ENCODE peak calls at places on chromosomes 1 and 21, in seven cellular contexts. A, N, L, Y, F, C and O are unnamed samples.

GRCh38 chr1:55073187-55073916 is 34.0 kb downstream of the PCSK9 start:
- DNase-seq in L (no peak), N (no peak), A (no peak), C (no peak), Y (no peak), F (no peak), O (no peak)

GRCh38 chr1:234777850-234778214 is 167.9 kb upstream of the IRF2BP2 start:
- DNase-seq in F (no peak), N (no peak), Y (no peak), C (no peak), L (no peak), A (no peak), O (no peak)

GRCh38 chr1:231605389-231606100 is 21.0 kb upstream of the DISC1 start:
- DNase-seq in F (no peak), C (no peak), L (no peak), A (no peak), Y (no peak), N (no peak), O (no peak)

GRCh38 chr1:55718758-55719671 is 503.9 kb upstream of the USP24 start:
- DNase-seq in F (peak), N (peak), L (peak), A (peak), Y (no peak), C (peak), O (no peak)

GRCh38 chr1:55081905-55082296 is 42.6 kb downstream of the PCSK9 start:
- DNase-seq in C (no peak), N (no peak), F (no peak), A (peak), L (peak), Y (no peak), O (no peak)

GRCh38 chr1:167344112-167344511 is 123.4 kb downstream of the POU2F1 start:
- DNase-seq in N (no peak), A (peak), Y (no peak), F (no peak), C (no peak), L (peak), O (no peak)

GRCh38 chr1:38508272-38508671 is 351.3 kb downstream of the RRAGC start:
- DNase-seq in A (no peak), Y (no peak), L (no peak), N (peak), F (no peak), C (no peak), O (no peak)

GRCh38 chr1:36411674-36412648 is 14.3 kb upstream of the LSM10 start:
- DNase-seq in A (peak), F (peak), C (peak), N (peak), L (peak), Y (no peak), O (no peak)

GRCh38 chr1:177913762-177914540 is 55.9 kb downstream of the SEC16B start:
- DNase-seq in F (peak), N (peak), C (no peak), L (peak), Y (peak), A (peak), O (peak)

GRCh38 chr1:157363660-157364140 is 188.6 kb downstream of the FCRL5 start:
- DNase-seq in A (peak), Y (peak), L (peak), F (peak), C (peak), N (peak), O (no peak)

GRCh38 chr1:58699011-58699762 is 675 bp downstream of the MYSM1 start:
- DNase-seq in C (no peak), F (no peak), A (no peak), N (peak), Y (no peak), L (no peak), O (no peak)

GRCh38 chr1:6118415-6118814 is 61.7 kb downstream of the CHD5 start:
- DNase-seq in L (no peak), Y (no peak), N (no peak), A (peak), F (no peak), C (no peak), O (no peak)

GRCh38 chr1:200890818-200891773 is 3.6 kb upstream of the INAVA start:
- DNase-seq in F (peak), C (peak), L (peak), N (peak), Y (peak), A (peak), O (peak)

GRCh38 chr1:170593612-170594011 is 61.6 kb downstream of the GORAB start:
- DNase-seq in F (no peak), A (no peak), Y (no peak), N (no peak), L (no peak), C (no peak), O (no peak)

GRCh38 chr1:224173523-224173922 is 9.5 kb upstream of the DEGS1 start:
- DNase-seq in C (no peak), A (no peak), L (no peak), Y (no peak), N (no peak), F (no peak), O (no peak)

GRCh38 chr1:201245082-201245481 is 38.2 kb upstream of the PKP1 start:
- DNase-seq in F (no peak), A (no peak), Y (no peak), N (no peak), C (no peak), L (no peak), O (no peak)

GRCh38 chr1:160127865-160128523 is 12.4 kb downstream of the ATP1A2 start:
- DNase-seq in A (peak), C (no peak), L (peak), F (no peak), Y (no peak), N (no peak), O (no peak)

GRCh38 chr1:194975913-194976312 is 1632.3 kb downstream of the KCNT2 start:
- DNase-seq in N (no peak), A (peak), Y (no peak), C (no peak), L (no peak), F (no peak), O (no peak)

GRCh38 chr21:45109831-45110492 is 35.6 kb downstream of the ADARB1 start:
- DNase-seq in Y (no peak), A (no peak), C (no peak), L (peak), N (no peak), F (no peak), O (no peak)

GRCh38 chr21:36859744-36860501 is 106.5 kb downstream of the HLCS start:
- DNase-seq in F (peak), N (peak), L (peak), Y (peak), A (peak), C (peak), O (no peak)

GRCh38 chr1:204858381-204858821 is 12.3 kb upstream of the NFASC start:
- DNase-seq in C (no peak), F (no peak), L (no peak), N (no peak), Y (no peak), A (no peak), O (peak)

GRCh38 chr1:223718850-223719249 is 6.5 kb downstream of the CAPN2 start:
- DNase-seq in A (peak), F (peak), L (no peak), Y (no peak), N (peak), C (peak), O (no peak)

GRCh38 chr1:186812560-186812959 is 16.2 kb upstream of the PLA2G4A start:
- DNase-seq in Y (no peak), F (no peak), C (no peak), L (no peak), A (peak), N (no peak), O (no peak)

GRCh38 chr1:228735871-228736586 is 750 bp downstream of the RHOU start:
- DNase-seq in L (peak), C (peak), A (peak), N (peak), F (peak), Y (peak), O (no peak)

GRCh38 chr1:29890201-29890959 is 654.1 kb downstream of the PTPRU start:
- DNase-seq in C (no peak), Y (no peak), F (no peak), A (no peak), L (no peak), N (no peak), O (no peak)

GRCh38 chr1:47751188-47751587 is 246.0 kb downstream of the TRABD2B start:
- DNase-seq in F (no peak), A (no peak), N (no peak), Y (no peak), L (no peak), C (no peak), O (no peak)

GRCh38 chr1:198462365-198463025 is 78.0 kb downstream of the ATP6V1G3 start:
- DNase-seq in L (no peak), Y (no peak), A (peak), N (no peak), F (no peak), C (peak), O (no peak)

GRCh38 chr1:18109756-18110597 is 2.4 kb downstream of the IGSF21 start:
- DNase-seq in N (peak), C (no peak), Y (peak), L (no peak), A (no peak), F (peak), O (no peak)

GRCh38 chr1:74161494-74161893 is 36.5 kb downstream of the LRRIQ3 start:
- DNase-seq in Y (no peak), A (peak), F (no peak), N (no peak), C (no peak), L (peak), O (no peak)

GRCh38 chr1:178932552-178932906 is 61.7 kb upstream of the ANGPTL1 start:
- DNase-seq in N (no peak), A (no peak), L (no peak), Y (no peak), F (no peak), C (no peak), O (no peak)

GRCh38 chr1:5551274-5551966 is 440.8 kb downstream of the NPHP4 start:
- DNase-seq in C (no peak), F (no peak), A (no peak), N (no peak), Y (no peak), L (no peak), O (no peak)

GRCh38 chr1:25715888-25716287 is 84.1 kb upstream of the SELENON start:
- DNase-seq in F (no peak), Y (no peak), C (no peak), L (no peak), N (peak), A (no peak), O (no peak)

GRCh38 chr1:66533804-66534745 is at the start of gene SGIP1:
- DNase-seq in A (peak), N (peak), Y (peak), L (peak), F (peak), C (peak), O (peak)

GRCh38 chr1:9278114-9278513 is 14.6 kb upstream of the SPSB1 start:
- DNase-seq in N (no peak), Y (no peak), F (no peak), C (no peak), L (no peak), A (no peak), O (no peak)

GRCh38 chr21:33101300-33102005 is 31.5 kb downstream of the OLIG1 start:
- DNase-seq in N (no peak), L (no peak), C (peak), Y (no peak), A (no peak), F (peak), O (no peak)

GRCh38 chr1:37682334-37682987 is 9.9 kb upstream of the CDCA8 start:
- DNase-seq in N (peak), C (peak), Y (peak), L (peak), A (peak), F (peak), O (peak)

GRCh38 chr1:1215266-1215676 is 1.3 kb upstream of the TNFRSF4 start:
- DNase-seq in Y (no peak), N (no peak), F (no peak), C (no peak), A (peak), L (peak), O (no peak)
- H3K27ac ChIP-seq in Y (no peak), N (no peak), F (no peak), C (no peak), A (no peak), L (no peak), O (no peak)

GRCh38 chr1:11537380-11537764 is 58.4 kb downstream of the DISP3 start:
- DNase-seq in Y (no peak), C (no peak), L (no peak), A (no peak), F (no peak), N (no peak), O (no peak)

GRCh38 chr1:11539850-11540772 is 61.2 kb downstream of the DISP3 start:
- DNase-seq in L (no peak), F (no peak), N (no peak), C (peak), A (no peak), Y (no peak), O (no peak)

GRCh38 chr1:11537854-11538591 is 59.1 kb downstream of the DISP3 start:
- DNase-seq in N (peak), Y (no peak), A (no peak), L (no peak), F (no peak), C (no peak), O (no peak)

GRCh38 chr1:11540773-11541160 is 61.8 kb downstream of the DISP3 start:
- DNase-seq in A (no peak), C (peak), Y (no peak), L (no peak), F (no peak), N (no peak), O (no peak)

DNA sequence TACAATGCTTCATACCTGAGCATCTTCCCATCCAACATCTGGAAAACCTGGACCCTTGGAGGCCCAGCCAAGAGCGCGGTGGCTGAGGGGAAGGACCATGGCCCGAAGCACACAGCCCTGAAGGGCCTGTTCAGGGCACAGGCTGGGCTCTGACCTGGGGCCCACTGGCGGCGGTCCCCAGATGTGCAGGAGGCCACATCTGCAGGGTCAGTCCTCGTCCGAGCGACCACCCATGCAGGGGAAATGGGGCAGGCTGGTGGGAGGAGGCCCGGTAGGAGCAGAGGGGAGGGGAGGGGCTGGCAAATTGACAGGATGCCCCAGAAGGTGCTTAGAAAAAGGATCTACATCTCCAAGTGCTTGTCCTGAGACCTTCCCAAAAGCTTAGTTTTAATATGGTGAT is 59.9 kb downstream of the DISP3 start:
- DNase-seq in Y (no peak), L (no peak), N (no peak), C (no peak), F (no peak), A (no peak), O (no peak)
- H3K4ac ChIP-seq in Y (no peak), L (no peak), N (no peak), C (no peak), F (no peak), A (no peak), O (no peak)

GRCh38 chr1:237183963-237184540 is 142.1 kb downstream of the RYR2 start:
- DNase-seq in L (no peak), N (peak), C (no peak), Y (no peak), A (no peak), F (peak), O (no peak)
- H3K27ac ChIP-seq in L (no peak), N (no peak), C (no peak), Y (no peak), A (no peak), F (no peak), O (no peak)

GRCh38 chr1:199780948-199781347 is 246.6 kb upstream of the NR5A2 start:
- DNase-seq in F (no peak), Y (no peak), L (peak), N (no peak), C (no peak), A (peak), O (no peak)
- H3K4ac ChIP-seq in F (no peak), Y (no peak), L (no peak), N (no peak), C (no peak), A (no peak), O (no peak)

DNA sequence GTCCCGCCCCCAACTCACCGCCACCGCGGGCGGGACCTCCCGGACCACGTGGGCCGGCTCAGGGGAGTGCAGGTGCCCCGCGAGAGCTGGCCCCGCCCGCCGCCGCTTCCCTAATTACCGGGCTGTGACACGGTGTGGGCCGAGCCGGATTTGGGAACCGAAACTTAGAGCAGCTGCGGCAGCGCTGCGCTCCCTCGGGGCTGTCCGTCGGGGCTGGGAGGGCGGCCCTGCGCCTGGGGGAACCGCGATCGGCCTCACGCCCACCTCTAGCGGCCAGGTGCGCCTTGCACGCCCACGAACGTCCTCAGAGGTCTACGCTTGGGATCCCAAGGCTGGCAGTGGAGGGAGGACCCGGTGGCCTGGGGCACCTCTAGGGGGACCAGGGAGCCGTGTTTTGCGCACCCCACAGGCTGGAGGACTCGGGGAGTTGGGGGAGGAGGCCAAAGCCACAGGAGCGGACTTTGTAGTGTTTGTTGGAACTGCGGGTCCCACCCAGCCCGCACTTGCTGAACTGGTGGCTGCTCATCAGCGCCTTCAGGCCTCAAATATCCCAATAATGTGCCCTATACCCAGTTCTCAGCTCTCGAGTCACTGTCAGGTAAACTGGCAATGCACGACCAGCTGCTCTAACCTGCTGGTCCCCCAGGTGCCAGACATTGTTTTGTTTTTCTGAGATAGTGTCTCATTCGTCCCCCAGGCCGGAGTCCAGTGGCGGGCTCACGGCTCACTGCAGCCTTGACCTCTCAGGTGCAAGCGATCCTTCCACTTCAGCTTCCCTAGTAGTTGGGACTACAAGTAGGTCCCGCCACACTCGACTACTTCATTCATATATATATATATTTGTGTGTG is 781 bp upstream of the NADK start:
- DNase-seq in A (no peak), L (peak), C (peak), N (peak), Y (peak), F (peak), O (peak)
- H3K27ac ChIP-seq in A (no peak), L (no peak), C (peak), N (peak), Y (peak), F (peak), O (no peak)

GRCh38 chr1:39732730-39733129 is 6.0 kb upstream of the PPIE start:
- DNase-seq in C (no peak), F (no peak), Y (no peak), L (no peak), N (no peak), A (peak), O (no peak)

GRCh38 chr1:39727221-39727931 is 11.3 kb upstream of the PPIE start:
- DNase-seq in A (no peak), F (no peak), Y (no peak), N (no peak), C (no peak), L (no peak), O (no peak)

GRCh38 chr1:39727932-39728317 is 10.8 kb upstream of the PPIE start:
- DNase-seq in F (no peak), L (no peak), N (no peak), C (no peak), Y (no peak), A (no peak), O (no peak)

GRCh38 chr1:39729030-39729429 is 9.7 kb upstream of the PPIE start:
- DNase-seq in C (no peak), A (peak), Y (no peak), F (no peak), N (no peak), L (no peak), O (no peak)

GRCh38 chr1:39729842-39730241 is 8.8 kb upstream of the PPIE start:
- DNase-seq in A (no peak), Y (no peak), L (no peak), N (no peak), C (no peak), F (no peak), O (no peak)
- H3K4ac ChIP-seq in A (no peak), Y (no peak), L (no peak), N (no peak), C (no peak), F (no peak), O (no peak)

DNA sequence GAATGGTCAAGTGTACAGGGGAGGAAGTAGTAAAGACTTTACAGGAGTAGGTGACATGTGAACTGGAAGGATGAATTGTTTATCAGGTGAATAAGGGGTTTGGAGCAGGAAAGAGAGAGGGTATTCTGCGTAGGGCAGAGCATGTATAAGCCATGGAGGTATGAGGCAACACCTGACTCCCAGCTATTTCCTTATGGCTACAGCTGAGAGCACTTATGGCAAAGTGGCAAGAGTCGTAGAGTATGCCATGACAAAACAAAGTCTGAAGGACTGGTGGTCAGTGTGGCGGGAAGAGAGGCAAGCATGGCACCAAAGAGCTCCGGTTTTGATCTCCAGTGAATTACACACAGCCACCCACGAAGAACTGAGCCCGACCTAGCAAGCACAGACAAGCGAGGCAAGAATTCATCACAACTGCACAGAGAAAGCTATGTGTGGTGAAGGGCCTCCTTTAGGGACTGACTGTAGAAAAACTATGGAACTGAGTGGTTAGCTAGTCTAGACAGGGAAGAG is 9.0 kb upstream of the ELOVL1 start:
- DNase-seq in L (no peak), Y (no peak), F (no peak), A (no peak), C (no peak), N (no peak), O (no peak)
- H3K27ac ChIP-seq in L (no peak), Y (no peak), F (no peak), A (no peak), C (no peak), N (no peak), O (no peak)

GRCh38 chr21:40231979-40232378 is 364.7 kb downstream of the PCP4 start:
- DNase-seq in N (no peak), A (no peak), F (no peak), L (no peak), C (no peak), Y (no peak), O (no peak)

GRCh38 chr21:40227111-40227510 is 359.9 kb downstream of the PCP4 start:
- DNase-seq in Y (no peak), A (no peak), C (peak), L (no peak), F (no peak), N (no peak), O (no peak)
- H3K4ac ChIP-seq in Y (no peak), A (no peak), C (no peak), L (no peak), F (no peak), N (no peak), O (no peak)